ENCODE peak calls at places on chromosomes 3 and 15, in seven cellular contexts. F is SK-N-SH, B is K562, K is HCT116, D is H1, C is HepG2, P is GM12878. Z is an unnamed sample.

GRCh38 chr3:184593201-184593922 is 31.8 kb downstream of the EPHB3 start:
- DNase-seq in F (peak), B (no peak), K (no peak), D (no peak), C (no peak), P (no peak), Z (no peak)

GRCh38 chr15:84982301-84982920 is 755 bp downstream of the PDE8A start:
- DNase-seq in F (no peak), B (no peak), K (no peak), D (no peak), C (peak), P (no peak), Z (peak)

GRCh38 chr3:98884675-98885371 is 16.7 kb downstream of the DCBLD2 start:
- DNase-seq in F (no peak), B (no peak), K (no peak), D (no peak), C (no peak), P (no peak), Z (peak)

GRCh38 chr3:194256040-194256945 is 94.8 kb downstream of the CPN2 start:
- DNase-seq in F (no peak), B (peak), K (no peak), D (no peak), C (no peak), P (no peak), Z (peak)

GRCh38 chr3:191020730-191021405 is 158.4 kb upstream of the GMNC start:
- DNase-seq in F (no peak), B (no peak), K (no peak), D (no peak), C (no peak), P (no peak), Z (no peak)

GRCh38 chr15:79050977-79051376 is 39.6 kb downstream of the RASGRF1 start:
- DNase-seq in F (no peak), B (no peak), K (no peak), D (no peak), C (peak), P (no peak), Z (no peak)

GRCh38 chr3:89139901-89140300 is 32.5 kb downstream of the EPHA3 start:
- DNase-seq in F (no peak), B (no peak), K (no peak), D (no peak), C (no peak), P (no peak), Z (no peak)

GRCh38 chr15:34362047-34362773 is 4.8 kb downstream of the LPCAT4 start:
- DNase-seq in F (no peak), B (no peak), K (no peak), D (no peak), C (no peak), P (no peak), Z (no peak)

GRCh38 chr15:70426065-70426821 is 328.5 kb upstream of the TLE3 start:
- DNase-seq in F (no peak), B (no peak), K (no peak), D (no peak), C (no peak), P (no peak), Z (no peak)

GRCh38 chr3:195001261-195001660 is 269.7 kb downstream of the XXYLT1 start:
- DNase-seq in F (no peak), B (no peak), K (no peak), D (no peak), C (no peak), P (no peak), Z (no peak)

GRCh38 chr3:59660852-59661624 is 611.2 kb upstream of the CFAP20DC start:
- DNase-seq in F (no peak), B (no peak), K (no peak), D (no peak), C (no peak), P (no peak), Z (peak)

GRCh38 chr3:181313379-181313778 is 323.8 kb upstream of the DNAJC19 start:
- DNase-seq in F (no peak), B (no peak), K (no peak), D (no peak), C (no peak), P (no peak), Z (no peak)

GRCh38 chr15:90101969-90102890 is at the start of gene IDH2:
- DNase-seq in F (peak), B (peak), K (peak), D (peak), C (peak), P (no peak), Z (peak)

GRCh38 chr15:67105065-67105951 is 39.9 kb downstream of the SMAD3 start:
- DNase-seq in F (no peak), B (no peak), K (peak), D (no peak), C (peak), P (no peak), Z (no peak)

DNA sequence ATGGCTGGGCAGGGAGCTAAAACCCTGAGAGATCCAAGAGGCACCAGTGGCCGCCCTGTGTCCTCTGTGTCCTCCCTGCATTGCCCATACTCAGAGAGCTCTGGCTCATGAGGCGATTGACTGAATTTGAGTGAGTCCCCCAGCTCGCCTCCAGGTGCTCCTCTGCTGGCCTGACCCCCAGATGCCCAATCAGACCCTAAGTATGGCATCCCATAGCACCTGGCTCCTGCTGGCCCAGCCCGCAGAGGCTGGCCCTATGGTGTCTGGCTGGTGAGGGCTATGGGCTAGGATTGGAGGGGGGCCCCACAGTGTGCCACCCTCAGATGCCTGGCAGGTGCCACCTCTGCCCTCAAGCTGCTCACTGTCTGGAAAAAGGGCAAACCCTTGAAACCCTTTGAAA is 1.6 kb upstream of the TKT start:
- DNase-seq in F (no peak), B (no peak), K (no peak), D (no peak), C (no peak), P (no peak), Z (no peak)
- TF ChIP-seq JUND in F (no peak), B (no peak), K (no peak), D (no peak), C (no peak), P (no peak), Z (no peak)

GRCh38 chr3:161474139-161474538 is 22.5 kb upstream of the OTOL1 start:
- DNase-seq in F (no peak), B (no peak), K (no peak), D (no peak), C (no peak), P (no peak), Z (no peak)

GRCh38 chr3:161471211-161471610 is 25.4 kb upstream of the OTOL1 start:
- DNase-seq in F (no peak), B (no peak), K (no peak), D (no peak), C (no peak), P (no peak), Z (no peak)

GRCh38 chr3:161475905-161476304 is 20.7 kb upstream of the OTOL1 start:
- DNase-seq in F (peak), B (no peak), K (peak), D (no peak), C (peak), P (no peak), Z (no peak)

DNA sequence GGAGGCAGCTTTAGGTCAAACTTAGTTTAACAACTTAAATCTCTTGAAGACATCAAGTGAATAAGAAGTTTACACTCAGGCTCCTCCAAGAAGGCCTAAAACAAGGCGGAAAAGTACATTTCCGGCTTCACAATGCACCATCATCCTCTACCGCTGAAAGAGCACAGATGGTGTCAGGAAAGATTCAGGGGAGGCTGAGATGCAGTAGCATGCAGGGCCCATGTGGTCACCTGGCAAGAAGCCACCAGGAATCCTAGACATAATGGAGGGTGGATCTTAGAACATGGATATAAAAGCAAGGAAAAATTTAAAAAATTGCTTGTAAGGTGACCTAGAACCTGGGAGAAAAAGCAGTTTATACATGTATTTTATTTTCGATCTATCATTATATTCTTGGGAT is 21.9 kb upstream of the OTOL1 start:
- DNase-seq in F (no peak), B (no peak), K (no peak), D (no peak), C (no peak), P (no peak), Z (no peak)
- TF ChIP-seq JUND in F (no peak), B (no peak), K (no peak), D (no peak), C (no peak), P (no peak), Z (no peak)

GRCh38 chr3:67791620-67792019 is 137.2 kb upstream of the SUCLG2 start:
- DNase-seq in F (no peak), B (no peak), K (no peak), D (no peak), C (no peak), P (no peak), Z (peak)

GRCh38 chr3:67788396-67788795 is 134.0 kb upstream of the SUCLG2 start:
- DNase-seq in F (no peak), B (no peak), K (no peak), D (no peak), C (no peak), P (no peak), Z (no peak)

GRCh38 chr3:67790043-67790442 is 135.6 kb upstream of the SUCLG2 start:
- DNase-seq in F (peak), B (peak), K (peak), D (peak), C (peak), P (peak), Z (no peak)
- TF ChIP-seq JUND in F (no peak), B (no peak), K (no peak), D (no peak), C (no peak), P (no peak), Z (no peak)

GRCh38 chr3:45214061-45214680 is 11.9 kb downstream of the TMEM158 start:
- DNase-seq in F (no peak), B (no peak), K (no peak), D (no peak), C (no peak), P (no peak), Z (no peak)

GRCh38 chr3:45210308-45211038 is 15.6 kb downstream of the TMEM158 start:
- DNase-seq in F (peak), B (peak), K (peak), D (peak), C (peak), P (no peak), Z (peak)

GRCh38 chr3:45212095-45212468 is 14.0 kb downstream of the TMEM158 start:
- DNase-seq in F (no peak), B (no peak), K (no peak), D (no peak), C (no peak), P (no peak), Z (no peak)

GRCh38 chr3:45208587-45208986 is 17.5 kb downstream of the TMEM158 start:
- DNase-seq in F (no peak), B (no peak), K (no peak), D (no peak), C (no peak), P (no peak), Z (no peak)

DNA sequence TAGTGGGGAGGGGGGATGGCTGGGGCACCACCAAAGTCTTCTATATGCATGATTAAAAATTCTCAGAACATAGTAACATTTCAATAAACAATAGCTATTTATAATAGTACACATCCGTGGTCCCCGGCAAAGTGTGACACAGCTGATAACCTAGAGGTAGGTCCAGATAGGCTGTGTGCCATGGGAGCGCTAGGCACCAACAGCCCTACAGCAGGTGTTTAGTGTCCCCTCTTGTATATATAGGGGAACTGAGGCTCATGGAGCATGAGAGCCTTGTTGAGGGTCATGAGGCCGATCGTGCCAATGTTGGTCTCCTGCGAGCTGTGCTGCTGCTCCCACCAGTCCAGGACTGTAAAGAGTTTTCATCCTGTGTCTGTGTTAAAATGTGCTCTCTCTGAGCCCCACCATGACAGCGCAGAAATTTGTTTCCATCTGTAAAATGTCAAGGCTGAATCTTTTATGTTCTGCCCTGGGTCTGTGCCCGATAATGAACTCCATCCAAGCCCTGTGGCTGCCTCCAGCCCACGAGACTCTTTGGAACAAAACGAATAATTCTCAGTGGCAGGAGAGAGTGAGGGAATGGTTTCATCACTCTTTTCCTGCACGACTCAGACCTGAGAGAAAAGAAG is 14.5 kb downstream of the TMEM158 start:
- DNase-seq in F (no peak), B (no peak), K (no peak), D (no peak), C (no peak), P (no peak), Z (no peak)
- TF ChIP-seq JUND in F (no peak), B (no peak), K (no peak), D (no peak), C (no peak), P (no peak), Z (no peak)

GRCh38 chr3:124785966-124786365 is 55.7 kb downstream of the UMPS start:
- DNase-seq in F (no peak), B (no peak), K (no peak), D (no peak), C (no peak), P (no peak), Z (no peak)
- TF ChIP-seq JUND in F (no peak), B (no peak), K (no peak), D (no peak), C (no peak), P (no peak), Z (no peak)

GRCh38 chr3:71466483-71466882 is 117.0 kb downstream of the FOXP1 start:
- DNase-seq in F (no peak), B (peak), K (no peak), D (no peak), C (no peak), P (no peak), Z (no peak)
- TF ChIP-seq JUND in F (no peak), B (peak), K (no peak), D (no peak), C (no peak), P (no peak), Z (no peak)

GRCh38 chr15:40197434-40197833 is 36.6 kb downstream of the BUB1B start:
- DNase-seq in F (no peak), B (no peak), K (no peak), D (no peak), C (no peak), P (no peak), Z (no peak)

GRCh38 chr15:40190591-40190990 is 29.7 kb downstream of the BUB1B start:
- DNase-seq in F (no peak), B (no peak), K (no peak), D (no peak), C (no peak), P (no peak), Z (no peak)

GRCh38 chr15:40198364-40199085 is 37.7 kb downstream of the BUB1B start:
- DNase-seq in F (no peak), B (no peak), K (no peak), D (no peak), C (no peak), P (no peak), Z (no peak)

GRCh38 chr15:40192942-40193341 is 32.1 kb downstream of the BUB1B start:
- DNase-seq in F (no peak), B (no peak), K (no peak), D (no peak), C (no peak), P (no peak), Z (no peak)
- TF ChIP-seq JUND in F (no peak), B (no peak), K (no peak), D (no peak), C (no peak), P (no peak), Z (no peak)

DNA sequence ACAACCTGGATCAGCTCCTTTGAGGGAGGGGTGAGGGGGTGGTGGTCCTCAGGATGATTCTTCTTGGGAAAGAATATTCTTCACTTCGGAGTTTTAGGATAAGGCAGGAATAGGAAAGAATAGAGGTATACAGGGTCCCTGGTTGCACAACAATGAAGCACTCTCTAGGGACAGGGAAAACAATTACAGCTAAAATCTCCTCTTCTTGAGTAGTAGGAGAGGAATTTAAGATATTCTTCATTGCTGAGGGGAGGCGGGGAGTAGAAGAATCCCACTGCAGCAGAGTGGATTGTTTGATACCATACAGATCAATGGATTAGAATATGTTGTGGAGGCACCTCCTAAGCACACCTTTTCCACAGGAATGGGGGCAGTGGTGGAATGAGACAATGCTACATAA is 20.5 kb downstream of the SLC9C1 start:
- DNase-seq in F (no peak), B (no peak), K (no peak), D (no peak), C (no peak), P (no peak), Z (no peak)
- TF ChIP-seq JUND in F (no peak), B (no peak), K (no peak), D (no peak), C (no peak), P (no peak), Z (no peak)